ENCODE peak calls at places on chromosomes 1 and 21, in five cellular contexts. O is K562, N is H1, M is GM12878, E is HepG2. Z is an unnamed sample.

GRCh38 chr1:217660353-217661062 is 29.4 kb downstream of the SPATA17 start:
- DNase-seq in O (no peak), N (no peak), E (peak), M (no peak), Z (peak)

GRCh38 chr1:217554849-217555248 is 76.0 kb downstream of the GPATCH2 start:
- DNase-seq in N (no peak), M (no peak), E (no peak), O (no peak), Z (no peak)

GRCh38 chr1:156384007-156384406 is 15.0 kb downstream of the RHBG start:
- DNase-seq in N (no peak), M (no peak), E (no peak), O (no peak), Z (no peak)

GRCh38 chr1:226919587-226919986 is 20.5 kb upstream of the COQ8A start:
- DNase-seq in M (no peak), O (no peak), N (no peak), E (no peak), Z (no peak)

GRCh38 chr1:56676571-56677035 is 31.5 kb downstream of the PRKAA2 start:
- DNase-seq in E (no peak), N (no peak), M (no peak), O (no peak), Z (no peak)

GRCh38 chr1:97365026-97365425 is 555.8 kb downstream of the DPYD start:
- DNase-seq in E (no peak), M (no peak), N (no peak), O (no peak), Z (no peak)

GRCh38 chr1:179288977-179289376 is 4.6 kb upstream of the SOAT1 start:
- DNase-seq in E (no peak), O (no peak), N (no peak), M (no peak), Z (no peak)

GRCh38 chr21:35811115-35811806 is 249.1 kb downstream of the SETD4 start:
- DNase-seq in O (no peak), E (no peak), N (no peak), M (no peak), Z (no peak)

GRCh38 chr1:201885531-201886075 is 3.1 kb upstream of the SHISA4 start:
- DNase-seq in N (no peak), O (peak), M (no peak), E (no peak), Z (no peak)

GRCh38 chr21:32347351-32347750 is 45.5 kb downstream of the URB1 start:
- DNase-seq in O (no peak), M (no peak), E (no peak), N (no peak), Z (no peak)

GRCh38 chr1:228979325-228979699 is 244.0 kb downstream of the RHOU start:
- DNase-seq in M (no peak), N (no peak), E (no peak), O (no peak), Z (no peak)

GRCh38 chr1:186302378-186302920 is 72.6 kb downstream of the TPR start:
- DNase-seq in E (no peak), O (no peak), M (no peak), N (no peak), Z (no peak)

GRCh38 chr21:15552914-15553491 is 176.8 kb upstream of the USP25 start:
- DNase-seq in N (no peak), E (peak), O (no peak), M (no peak), Z (no peak)

GRCh38 chr21:16979574-16979973 is 533.3 kb upstream of the CXADR start:
- DNase-seq in E (no peak), M (no peak), N (no peak), O (no peak), Z (no peak)

GRCh38 chr1:59295603-59296002 is 1.3 kb upstream of the FGGY start:
- DNase-seq in N (no peak), O (no peak), E (no peak), M (no peak), Z (no peak)

GRCh38 chr1:208183977-208184901 is 59.9 kb downstream of the PLXNA2 start:
- DNase-seq in E (peak), N (no peak), O (peak), M (no peak), Z (no peak)
- TF ChIP-seq JUND in E (no peak), N (no peak), O (peak), M (no peak), Z (peak)

GRCh38 chr1:76068953-76069561 is 5.5 kb upstream of the ST6GALNAC3 start:
- DNase-seq in M (no peak), E (no peak), O (no peak), N (no peak), Z (no peak)
- TF ChIP-seq EP300 in M (no peak), E (no peak), O (no peak), N (no peak), Z (no peak)

DNA sequence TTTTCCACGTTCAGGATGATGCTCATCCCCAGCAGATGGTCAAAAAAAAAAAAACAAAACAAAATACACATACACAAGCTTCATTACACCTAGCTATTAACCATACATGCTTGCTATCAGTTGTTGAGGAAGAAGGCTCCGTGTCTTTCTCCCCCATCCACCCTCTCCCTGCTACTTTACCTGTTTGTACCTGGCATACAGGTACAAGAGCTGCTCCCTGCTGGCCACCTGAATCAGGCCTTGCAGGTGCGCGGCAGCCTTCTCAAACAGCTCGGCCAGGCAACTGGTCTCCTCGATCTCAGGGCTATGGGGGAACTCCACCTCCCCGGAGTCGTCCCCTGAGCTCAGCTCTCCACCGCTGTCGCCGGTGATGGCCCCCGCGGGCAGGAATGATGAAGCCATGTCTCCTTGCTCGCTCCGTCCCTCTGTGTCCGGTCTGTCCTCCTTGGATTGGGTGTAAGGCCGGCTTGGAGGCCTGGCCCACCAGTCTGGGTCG is 464 bp downstream of the ACBD6 start:
- DNase-seq in N (no peak), M (no peak), E (no peak), O (no peak), Z (no peak)
- TF ChIP-seq JUND in N (no peak), M (no peak), E (no peak), O (no peak), Z (no peak)

GRCh38 chr1:89994805-89995594 is at the start of gene ZNF326:
- DNase-seq in N (peak), E (peak), M (peak), O (peak), Z (peak)
- TF ChIP-seq EP300 in N (peak), E (no peak), M (no peak), O (no peak), Z (peak)